ENCODE peak calls at places on chromosomes 2 and 18, in four cellular contexts. N is breast epithelium; J is activated CD8-positive, alpha-beta memory T cell treated with anti-CD3 and anti-CD28 coated beads for 24 hours; D is PC-9. F is an unnamed sample.

GRCh38 chr2:232293191-232293590 is 85.4 kb upstream of the ALPP start:
- DNase-seq in N (no peak), J (no peak), D (no peak), F (no peak)

GRCh38 chr2:74562126-74562775 is 7.7 kb downstream of the DOK1 start:
- DNase-seq in N (no peak), J (no peak), D (no peak), F (no peak)

GRCh38 chr2:72150157-72150960 is 2.7 kb upstream of the CYP26B1 start:
- DNase-seq in N (peak), J (peak), D (peak), F (peak)

GRCh38 chr18:57771183-57771582 is 31.9 kb downstream of the ATP8B1 start:
- DNase-seq in N (no peak), J (no peak), D (no peak), F (peak)

GRCh38 chr2:73516033-73516432 is 126.2 kb downstream of the NAT8 start:
- DNase-seq in N (no peak), J (no peak), D (no peak), F (no peak)

GRCh38 chr2:127122351-127123027 is 15.5 kb upstream of the BIN1 start:
- DNase-seq in N (no peak), J (no peak), D (no peak), F (no peak)

GRCh38 chr2:231488331-231488730 is 24.0 kb upstream of the NCL start:
- DNase-seq in N (no peak), J (peak), D (no peak), F (no peak)

GRCh38 chr2:11977766-11978524 is 231.5 kb downstream of the LPIN1 start:
- DNase-seq in N (no peak), J (no peak), D (no peak), F (no peak)

GRCh38 chr2:105933906-105934305 is 189.2 kb downstream of the NCK2 start:
- DNase-seq in N (peak), J (no peak), D (no peak), F (no peak)

GRCh38 chr18:68429809-68430208 is 285.1 kb downstream of the TMX3 start:
- DNase-seq in N (no peak), J (no peak), D (no peak), F (no peak)

GRCh38 chr2:38600242-38600891 is 2.4 kb downstream of the HNRNPLL start:
- DNase-seq in N (no peak), J (no peak), D (no peak), F (no peak)

GRCh38 chr2:238141541-238142318 is 3.3 kb downstream of the KLHL30 start:
- DNase-seq in N (peak), J (no peak), D (peak), F (peak)

GRCh38 chr18:52070295-52070756 is 269.7 kb upstream of the DCC start:
- DNase-seq in N (no peak), J (no peak), D (no peak), F (no peak)

GRCh38 chr2:202118168-202118567 is 45.1 kb downstream of the KIAA2012 start:
- DNase-seq in N (no peak), J (no peak), D (no peak), F (no peak)

GRCh38 chr2:121771976-121772742 is 16.7 kb downstream of the TSN start:
- DNase-seq in N (no peak), J (no peak), D (no peak), F (no peak)

GRCh38 chr2:81068144-81068543 is 763.6 kb upstream of the LRRTM1 start:
- DNase-seq in N (no peak), J (no peak), D (no peak), F (no peak)

GRCh38 chr2:69933254-69933828 is 18.4 kb downstream of the MXD1 start:
- DNase-seq in N (no peak), J (no peak), D (no peak), F (no peak)

GRCh38 chr18:49899647-49900330 is 86.5 kb upstream of the ACAA2 start:
- DNase-seq in N (no peak), J (no peak), D (no peak), F (peak)

GRCh38 chr18:79384834-79385233 is 10.9 kb upstream of the NFATC1 start:
- DNase-seq in N (no peak), J (no peak), D (no peak), F (no peak)

GRCh38 chr2:171217330-171217729 is 56.6 kb upstream of the TLK1 start:
- DNase-seq in N (no peak), J (no peak), D (no peak), F (no peak)

GRCh38 chr2:189487283-189488280 is 46.3 kb downstream of the WDR75 start:
- DNase-seq in N (no peak), J (no peak), D (no peak), F (no peak)